ENCODE peak calls at places on chromosomes 13 and 19, in nine cellular contexts. C, Z, T, W, D, F, L, P and N are unnamed samples.
A peak's percentile ranks its signal among the peaks of the same experiment; 100 is the strongest.

GRCh38 chr13:44303681-44304432 is 69.8 kb upstream of the SERP2 start:
- DNase-seq in C (no peak), Z (no peak), T (peak; percentile 78), W (no peak), D (no peak), F (no peak), L (no peak), P (no peak), N (no peak)

GRCh38 chr13:51721485-51721884 is 82.5 kb downstream of the DHRS12 start:
- DNase-seq in C (no peak), Z (no peak), T (peak; percentile 22), W (no peak), D (no peak), F (peak; percentile 27), L (no peak), P (no peak), N (no peak)

GRCh38 chr13:105177265-105177900 is 1358.1 kb downstream of the EFNB2 start:
- DNase-seq in C (no peak), Z (no peak), T (no peak), W (no peak), D (no peak), F (no peak), L (no peak), P (no peak), N (no peak)

GRCh38 chr13:113990321-113990837 is 16.5 kb upstream of the C13orf46 start:
- DNase-seq in C (no peak), Z (no peak), T (peak; percentile 1), W (no peak), D (no peak), F (no peak), L (no peak), P (no peak), N (no peak)

GRCh38 chr13:26601669-26602068 is 44.2 kb downstream of the WASF3 start:
- DNase-seq in C (no peak), Z (no peak), T (no peak), W (no peak), D (peak; percentile 76), F (no peak), L (no peak), P (peak; percentile 57), N (peak; percentile 76)

GRCh38 chr19:4647676-4648644 is 8.6 kb downstream of the TNFAIP8L1 start:
- DNase-seq in C (no peak), Z (no peak), T (peak; percentile 74), W (no peak), D (no peak), F (no peak), L (peak; percentile 41), P (no peak), N (no peak)

GRCh38 chr13:77300176-77301141 is 26.4 kb downstream of the MYCBP2 start:
- DNase-seq in C (no peak), Z (no peak), T (no peak), W (no peak), D (peak; percentile 66), F (no peak), L (no peak), P (peak; percentile 8), N (no peak)

GRCh38 chr13:38582133-38582532 is 104.7 kb upstream of the FREM2 start:
- DNase-seq in C (peak; percentile 34), Z (peak; percentile 9), T (no peak), W (no peak), D (peak; percentile 39), F (no peak), L (peak; percentile 56), P (peak; percentile 35), N (peak; percentile 38)

GRCh38 chr19:45484273-45484945 is 12.4 kb downstream of the RTN2 start:
- DNase-seq in C (no peak), Z (no peak), T (no peak), W (no peak), D (no peak), F (no peak), L (no peak), P (no peak), N (no peak)

GRCh38 chr19:48465215-48465614 is 4.0 kb upstream of the CYTH2 start:
- DNase-seq in C (no peak), Z (no peak), T (no peak), W (no peak), D (no peak), F (no peak), L (no peak), P (no peak), N (no peak)

GRCh38 chr19:1796395-1797142 is 15.5 kb downstream of the ATP8B3 start:
- DNase-seq in C (no peak), Z (no peak), T (no peak), W (no peak), D (no peak), F (no peak), L (no peak), P (no peak), N (no peak)

GRCh38 chr13:20475927-20476691 is 49.5 kb downstream of the CRYL1 start:
- DNase-seq in C (no peak), Z (no peak), T (no peak), W (peak; percentile 53), D (no peak), F (no peak), L (no peak), P (no peak), N (peak; percentile 67)

GRCh38 chr13:75347925-75348324 is 134.0 kb downstream of the TBC1D4 start:
- DNase-seq in C (no peak), Z (no peak), T (no peak), W (no peak), D (no peak), F (no peak), L (no peak), P (no peak), N (no peak)

GRCh38 chr19:9535934-9536333 is 2.5 kb downstream of the ZNF426 start:
- DNase-seq in C (no peak), Z (no peak), T (no peak), W (no peak), D (no peak), F (no peak), L (no peak), P (no peak), N (no peak)

GRCh38 chr13:36370108-36370429 is 23.9 kb upstream of the SPART start:
- DNase-seq in C (no peak), Z (no peak), T (peak; percentile 35), W (no peak), D (no peak), F (peak; percentile 81), L (peak; percentile 27), P (no peak), N (no peak)

GRCh38 chr13:48009298-48009697 is 8.2 kb upstream of the SUCLA2 start:
- DNase-seq in C (peak; percentile 56), Z (peak; percentile 52), T (no peak), W (no peak), D (peak; percentile 59), F (no peak), L (no peak), P (peak; percentile 21), N (peak; percentile 82)

GRCh38 chr13:98480915-98481510 is 95.9 kb downstream of the STK24 start:
- DNase-seq in C (no peak), Z (no peak), T (no peak), W (peak; percentile 25), D (peak; percentile 38), F (no peak), L (no peak), P (no peak), N (no peak)

GRCh38 chr13:114140909-114141255 is 8.5 kb upstream of the RASA3 start:
- DNase-seq in C (no peak), Z (no peak), T (no peak), W (no peak), D (no peak), F (no peak), L (no peak), P (no peak), N (no peak)

GRCh38 chr19:13132471-13133166 is 14.6 kb downstream of the NACC1 start:
- DNase-seq in C (no peak), Z (no peak), T (no peak), W (peak; percentile 28), D (peak; percentile 84), F (no peak), L (no peak), P (no peak), N (peak; percentile 56)

GRCh38 chr13:27263438-27263837 is 7.2 kb upstream of the RASL11A start:
- DNase-seq in C (no peak), Z (no peak), T (no peak), W (no peak), D (no peak), F (no peak), L (no peak), P (no peak), N (no peak)

GRCh38 chr13:66673401-66673800 is 556.7 kb downstream of the PCDH9 start:
- DNase-seq in C (no peak), Z (no peak), T (no peak), W (no peak), D (peak; percentile 82), F (no peak), L (no peak), P (peak; percentile 53), N (peak; percentile 34)

GRCh38 chr13:38759390-38759789 is 72.5 kb downstream of the FREM2 start:
- DNase-seq in C (no peak), Z (no peak), T (no peak), W (no peak), D (no peak), F (no peak), L (no peak), P (no peak), N (no peak)

GRCh38 chr19:2618611-2619010 is 83.9 kb downstream of the GNG7 start:
- DNase-seq in C (peak; percentile 67), Z (no peak), T (peak; percentile 49), W (peak; percentile 52), D (peak; percentile 29), F (no peak), L (peak; percentile 57), P (peak; percentile 94), N (peak; percentile 78)